ENCODE peak calls at places on chromosomes 6 and 20, in six cellular contexts. O, M, E, F, V and R are unnamed samples.

GRCh38 chr6:3724451-3725144 is 26.9 kb downstream of the PXDC1 start:
- DNase-seq in O (no peak), M (no peak), E (no peak), F (no peak), V (no peak), R (peak)

GRCh38 chr6:71205336-71205956 is 83.2 kb upstream of the OGFRL1 start:
- DNase-seq in O (no peak), M (no peak), E (no peak), F (peak), V (no peak), R (no peak)

GRCh38 chr20:6993526-6993925 is 226.0 kb downstream of the BMP2 start:
- DNase-seq in O (no peak), M (no peak), E (no peak), F (peak), V (no peak), R (no peak)

GRCh38 chr6:14452567-14453527 is 335.3 kb downstream of the CD83 start:
- DNase-seq in O (no peak), M (no peak), E (no peak), F (no peak), V (no peak), R (no peak)

GRCh38 chr6:78746457-78746856 is 120.9 kb upstream of the IRAK1BP1 start:
- DNase-seq in O (no peak), M (no peak), E (no peak), F (no peak), V (no peak), R (no peak)

GRCh38 chr6:36610041-36610440 is 15.9 kb downstream of the SRSF3 start:
- DNase-seq in O (no peak), M (no peak), E (no peak), F (no peak), V (no peak), R (no peak)

GRCh38 chr20:63737940-63738686 is 1.5 kb upstream of the SLC2A4RG start:
- DNase-seq in O (no peak), M (no peak), E (no peak), F (no peak), V (no peak), R (no peak)

GRCh38 chr6:68640506-68640875 is 5.4 kb downstream of the ADGRB3 start:
- DNase-seq in O (no peak), M (no peak), E (no peak), F (no peak), V (no peak), R (no peak)

GRCh38 chr6:133466666-133467065 is 225.5 kb downstream of the EYA4 start:
- DNase-seq in O (no peak), M (no peak), E (no peak), F (no peak), V (no peak), R (peak)

GRCh38 chr6:26030716-26031115 is 56.5 kb upstream of the HFE start:
- DNase-seq in O (no peak), M (no peak), E (no peak), F (no peak), V (no peak), R (no peak)

GRCh38 chr6:72739368-72739779 is 117.5 kb downstream of the KCNQ5 start:
- DNase-seq in O (no peak), M (no peak), E (no peak), F (no peak), V (no peak), R (no peak)
- H3K4me3 ChIP-seq in O (no peak), M (no peak), E (no peak), F (no peak), V (no peak), R (no peak)

DNA sequence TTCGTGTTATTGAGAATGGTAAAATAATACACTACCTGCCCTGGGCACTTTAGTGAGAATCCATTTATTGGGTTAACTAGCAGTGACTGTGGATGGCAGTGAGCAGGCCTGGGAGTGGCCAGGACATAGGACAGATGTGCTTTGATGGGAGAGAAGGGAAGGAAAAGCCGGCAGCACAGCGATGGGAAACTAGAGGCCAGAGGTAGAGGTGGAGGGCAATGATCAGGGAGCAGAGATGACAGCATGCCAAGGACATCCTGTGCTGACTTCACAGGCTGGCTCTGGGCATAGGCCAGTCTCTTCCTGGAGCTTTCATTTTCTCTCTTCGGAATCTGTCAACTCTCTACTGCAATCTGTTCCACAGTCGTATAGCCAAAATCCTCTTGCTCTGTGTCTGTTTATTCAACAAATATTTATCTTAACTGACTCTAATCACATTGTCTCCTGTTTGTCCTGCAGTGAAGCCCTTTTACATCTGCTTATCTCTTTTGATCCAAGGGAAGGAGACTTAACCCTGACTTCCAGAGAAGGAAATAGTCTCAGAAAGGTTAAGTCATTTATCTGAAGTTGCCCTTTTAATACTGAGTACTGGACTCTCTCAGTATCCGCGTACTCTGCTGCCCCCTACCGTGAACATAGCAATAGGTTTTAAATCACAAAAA is 18.4 kb upstream of the MMP24 start:
- DNase-seq in O (peak), M (peak), E (peak), F (peak), V (peak), R (peak)
- H3K4me3 ChIP-seq in O (no peak), M (peak), E (no peak), F (no peak), V (no peak), R (no peak)

GRCh38 chr6:157159339-157159738 is 164.0 kb downstream of the TMEM242 start:
- DNase-seq in O (no peak), M (no peak), E (no peak), F (no peak), V (no peak), R (no peak)
- H3K4me3 ChIP-seq in O (no peak), M (no peak), E (no peak), F (no peak), V (no peak), R (no peak)

GRCh38 chr6:169427856-169428255 is 174.2 kb upstream of the THBS2 start:
- DNase-seq in O (no peak), M (peak), E (peak), F (peak), V (no peak), R (no peak)
- H3K4me3 ChIP-seq in O (no peak), M (no peak), E (no peak), F (no peak), V (no peak), R (no peak)

GRCh38 chr6:52739134-52739533 is 24.1 kb downstream of the GSTA2 start:
- DNase-seq in O (no peak), M (no peak), E (no peak), F (no peak), V (no peak), R (no peak)

GRCh38 chr6:52734072-52734471 is 29.2 kb downstream of the GSTA2 start:
- DNase-seq in O (no peak), M (no peak), E (no peak), F (no peak), V (no peak), R (no peak)

GRCh38 chr6:52735071-52735470 is 28.2 kb downstream of the GSTA2 start:
- DNase-seq in O (no peak), M (no peak), E (no peak), F (no peak), V (no peak), R (no peak)

GRCh38 chr6:52733172-52733571 is 30.1 kb downstream of the GSTA2 start:
- DNase-seq in O (no peak), M (no peak), E (no peak), F (no peak), V (no peak), R (no peak)

DNA sequence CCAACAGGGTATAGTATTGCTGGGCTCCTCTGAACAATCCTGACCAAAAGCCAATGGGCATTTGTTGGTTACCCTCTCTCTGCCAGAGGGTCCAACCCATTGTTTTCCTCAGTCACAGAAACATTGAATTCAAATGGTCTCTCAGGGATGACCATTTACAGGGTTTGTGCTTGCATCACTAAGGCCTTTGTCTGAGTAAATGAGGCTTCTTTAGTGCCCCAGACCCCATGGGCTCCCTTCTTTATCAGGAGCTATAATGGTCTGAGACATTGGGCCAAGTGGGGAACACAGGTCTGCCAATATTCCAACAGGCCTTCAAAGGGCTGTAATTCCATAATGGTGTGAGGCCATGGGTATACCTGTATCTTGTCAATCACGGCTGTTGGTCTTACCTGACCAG is 27.1 kb downstream of the GSTA2 start:
- DNase-seq in O (no peak), M (no peak), E (no peak), F (no peak), V (no peak), R (no peak)
- H3K4me3 ChIP-seq in O (no peak), M (no peak), E (no peak), F (no peak), V (no peak), R (no peak)

GRCh38 chr6:97460394-97460793 is 177.4 kb upstream of the MMS22L start:
- DNase-seq in O (no peak), M (no peak), E (no peak), F (no peak), V (no peak), R (no peak)
- H3K4me3 ChIP-seq in O (no peak), M (no peak), E (no peak), F (no peak), V (peak), R (no peak)

DNA sequence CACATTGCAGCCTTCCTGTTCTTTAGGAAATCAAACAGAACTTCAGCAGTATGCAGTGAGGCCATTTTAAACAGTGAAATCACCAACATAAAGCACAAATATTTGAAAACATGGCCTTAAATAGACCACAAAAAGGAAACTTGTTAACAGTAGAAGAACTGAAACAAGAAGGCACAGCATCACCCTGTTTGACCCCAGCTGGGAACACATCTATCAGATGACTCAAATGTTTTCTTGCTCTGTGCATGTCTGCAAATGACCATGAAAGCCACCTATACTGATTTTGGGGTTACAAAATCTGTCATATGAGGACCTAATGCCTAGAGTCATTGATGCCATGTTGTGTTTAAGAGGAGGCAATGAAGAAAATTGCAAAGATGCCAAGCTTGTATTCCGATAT is 123.8 kb upstream of the ADGRF1 start:
- DNase-seq in O (no peak), M (no peak), E (no peak), F (no peak), V (no peak), R (no peak)
- H3K4me3 ChIP-seq in O (no peak), M (no peak), E (no peak), F (no peak), V (no peak), R (no peak)

GRCh38 chr6:141195251-141195832 is 937.4 kb upstream of the GJE1 start:
- DNase-seq in O (no peak), M (no peak), E (no peak), F (peak), V (no peak), R (no peak)
- H3K4me3 ChIP-seq in O (no peak), M (no peak), E (no peak), F (no peak), V (no peak), R (no peak)

GRCh38 chr20:36744243-36744642 is 1.6 kb downstream of the NDRG3 start:
- DNase-seq in O (no peak), M (no peak), E (no peak), F (no peak), V (no peak), R (no peak)
- H3K4me3 ChIP-seq in O (no peak), M (peak), E (no peak), F (no peak), V (peak), R (no peak)